ENCODE peak calls at places on chromosomes 12 and 14, in four cellular contexts. H is Calu3, G is natural killer cell, Y is heart left ventricle. T is an unnamed sample.

GRCh38 chr14:99412122-99413061 is 68.3 kb downstream of the SETD3 start:
- DNase-seq in Y (no peak), G (no peak), H (peak), T (no peak)

GRCh38 chr14:85088231-85088630 is 441.7 kb upstream of the FLRT2 start:
- DNase-seq in Y (no peak), G (no peak), H (no peak), T (no peak)

GRCh38 chr14:104192883-104193245 is 54.5 kb downstream of the KIF26A start:
- DNase-seq in H (no peak), Y (no peak), G (no peak), T (no peak)

GRCh38 chr12:111643428-111643826 is 42.3 kb downstream of the BRAP start:
- DNase-seq in G (no peak), H (no peak), Y (peak), T (no peak)

GRCh38 chr12:79373896-79374499 is 316.8 kb downstream of the PAWR start:
- DNase-seq in H (peak), Y (no peak), G (no peak), T (peak)

GRCh38 chr14:92948647-92949046 is 25.7 kb downstream of the CHGA start:
- DNase-seq in H (no peak), Y (no peak), G (no peak), T (no peak)

GRCh38 chr14:20327005-20327869 is 5.8 kb downstream of the CCNB1IP1 start:
- DNase-seq in H (peak), G (no peak), Y (peak), T (peak)

GRCh38 chr14:76329150-76329881 is 46.6 kb upstream of the ESRRB start:
- DNase-seq in Y (no peak), H (no peak), G (no peak), T (no peak)

GRCh38 chr12:101027200-101027599 is 182.8 kb downstream of the SLC5A8 start:
- DNase-seq in H (no peak), G (no peak), Y (no peak), T (no peak)

GRCh38 chr14:69535230-69535848 is 39.3 kb downstream of the CCDC177 start:
- DNase-seq in G (no peak), H (peak), Y (no peak), T (peak)

GRCh38 chr14:26363689-26364088 is 234.1 kb downstream of the NOVA1 start:
- DNase-seq in H (no peak), G (no peak), Y (no peak), T (no peak)

GRCh38 chr14:25116607-25117006 is 66.7 kb upstream of the STXBP6 start:
- DNase-seq in H (no peak), Y (no peak), G (no peak), T (no peak)

GRCh38 chr12:119652665-119653064 is 15.3 kb upstream of the PRKAB1 start:
- DNase-seq in H (no peak), G (no peak), Y (no peak), T (no peak)

GRCh38 chr12:40192704-40193255 is 32.0 kb upstream of the LRRK2 start:
- DNase-seq in H (no peak), G (no peak), Y (no peak), T (no peak)

GRCh38 chr14:89918721-89919120 is 35.8 kb downstream of the EFCAB11 start:
- DNase-seq in Y (no peak), G (no peak), H (no peak), T (no peak)

GRCh38 chr14:23950411-23951135 is 3.0 kb upstream of the DHRS4 start:
- DNase-seq in H (no peak), G (no peak), Y (no peak), T (no peak)

DNA sequence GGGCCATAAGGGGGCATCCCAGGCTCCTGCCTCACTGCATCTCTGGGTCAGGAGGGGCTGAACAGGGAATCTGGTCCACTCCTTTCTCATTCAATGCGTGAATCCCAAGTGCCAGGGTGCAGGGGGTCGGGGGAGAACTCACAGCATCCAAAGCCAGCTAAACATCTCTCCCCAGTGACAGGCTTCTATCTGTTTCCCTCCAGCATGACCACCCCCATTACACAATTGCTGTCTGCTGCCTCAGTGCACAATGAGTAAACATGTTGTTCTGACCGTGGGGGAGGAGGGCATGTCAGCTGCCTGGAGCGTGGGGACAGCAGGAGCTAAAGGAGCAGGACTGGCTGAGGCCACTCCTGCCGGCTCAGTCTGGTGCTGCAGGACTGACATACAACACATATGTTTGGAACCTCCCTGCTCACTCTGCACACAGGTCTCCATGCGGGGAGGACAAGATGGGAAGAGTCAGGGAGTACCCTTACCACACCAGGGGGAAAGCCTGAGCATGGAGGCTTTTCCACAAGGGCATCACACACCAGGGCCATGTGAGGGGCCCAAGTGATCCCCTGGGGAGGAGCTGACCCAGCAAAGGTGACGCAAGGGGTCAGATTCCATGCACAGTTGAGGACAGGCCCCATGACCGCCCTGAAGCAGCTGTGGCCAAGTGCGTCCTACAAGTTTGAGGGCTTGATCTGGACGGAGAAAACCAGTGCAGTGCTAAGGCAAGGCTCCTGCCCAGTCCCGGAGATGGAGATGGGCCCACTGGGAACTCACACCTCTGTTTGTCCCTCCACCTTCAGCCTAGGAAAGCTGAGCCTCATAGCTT is 1.4 kb downstream of the TNS2 start:
- DNase-seq in G (no peak), Y (peak), H (no peak), T (no peak)
- TF ChIP-seq CTCF in G (no peak), Y (peak), H (no peak), T (no peak)

DNA sequence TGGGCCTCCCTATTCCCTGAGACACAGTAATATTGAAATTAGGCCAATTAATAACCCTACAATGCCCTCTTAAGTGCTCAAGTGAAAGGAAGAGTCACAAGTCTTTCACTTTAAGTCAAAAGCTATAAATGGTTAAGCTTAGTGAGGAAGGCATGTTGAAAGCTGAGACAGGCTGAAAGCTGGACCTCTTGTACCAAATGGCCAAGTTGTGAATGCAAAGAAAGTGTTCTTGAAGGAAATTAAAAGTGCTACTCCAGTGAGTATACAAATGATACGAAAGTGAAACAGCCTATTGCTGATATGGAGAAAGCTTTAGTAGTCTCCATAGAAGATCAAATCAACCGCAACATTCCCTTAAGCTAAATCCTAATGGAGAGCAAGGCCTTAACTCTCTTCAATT is 140.8 kb downstream of the PTCSC3 start:
- DNase-seq in Y (no peak), G (no peak), H (no peak), T (no peak)
- TF ChIP-seq CTCF in Y (no peak), G (no peak), H (no peak), T (no peak)

GRCh38 chr14:21860172-21860571 is 186.6 kb upstream of the OR4E1 start:
- DNase-seq in G (no peak), Y (no peak), H (peak), T (peak)
- TF ChIP-seq CTCF in G (peak), Y (peak), H (peak), T (peak)

DNA sequence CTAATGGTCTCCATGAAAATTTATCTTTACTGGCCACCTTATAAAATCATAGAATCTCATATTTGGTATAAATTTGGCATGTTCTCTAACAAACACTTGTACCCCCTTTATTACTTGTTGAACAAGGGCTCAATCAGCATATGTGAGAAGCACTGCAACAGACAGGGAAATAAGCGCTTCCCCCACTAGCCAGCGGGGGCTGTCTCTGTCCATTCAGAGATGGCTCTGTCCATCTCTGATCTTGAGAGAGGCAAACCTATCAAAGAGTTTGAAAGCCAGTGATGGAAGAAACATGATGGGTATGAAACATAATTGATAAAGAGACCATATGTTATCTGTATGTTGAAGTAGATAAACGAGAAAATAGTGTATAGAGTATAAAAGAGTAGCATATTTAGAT is 326.8 kb downstream of the PDZRN4 start:
- DNase-seq in H (peak), G (no peak), Y (no peak), T (peak)
- TF ChIP-seq CTCF in H (no peak), G (no peak), Y (no peak), T (no peak)

GRCh38 chr12:93836616-93837260 is 159.6 kb downstream of the CRADD start:
- DNase-seq in G (no peak), Y (no peak), H (no peak), T (no peak)

GRCh38 chr12:93838180-93838579 is 161.0 kb downstream of the CRADD start:
- DNase-seq in Y (peak), G (no peak), H (no peak), T (no peak)

GRCh38 chr12:93833946-93834345 is 156.8 kb downstream of the CRADD start:
- DNase-seq in H (no peak), Y (no peak), G (no peak), T (no peak)

GRCh38 chr12:93841671-93842070 is 164.5 kb downstream of the CRADD start:
- DNase-seq in H (no peak), Y (no peak), G (no peak), T (no peak)

DNA sequence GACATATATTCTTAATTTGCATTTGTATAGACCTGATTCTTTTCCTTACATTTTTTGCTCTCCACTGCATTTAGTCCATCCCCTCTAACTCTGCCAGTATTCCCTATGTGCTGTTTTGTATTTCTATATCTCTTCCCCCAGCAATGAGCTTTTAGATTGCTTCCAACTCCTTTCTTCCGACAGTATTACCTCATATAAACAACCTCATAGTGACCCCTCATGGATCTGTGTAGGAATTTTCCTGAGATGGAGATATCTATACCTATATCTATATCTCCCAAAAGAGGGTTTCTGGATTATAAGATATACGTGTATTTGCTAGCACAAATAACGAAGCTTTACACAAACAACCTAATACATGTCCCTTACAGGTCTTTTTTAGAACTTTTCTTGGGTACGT is 161.9 kb downstream of the CRADD start:
- DNase-seq in G (no peak), H (no peak), Y (no peak), T (no peak)
- TF ChIP-seq CTCF in G (no peak), H (no peak), Y (no peak), T (no peak)